ENCODE peak calls at places on chromosomes 1 and 21, in four cellular contexts. A, Q, O and I are unnamed samples.

GRCh38 chr1:58884706-58885661 is 101.1 kb upstream of the JUN start:
- DNase-seq in A (peak; percentile 90), Q (peak; percentile 81), O (peak; percentile 76), I (peak; percentile 86)

GRCh38 chr1:3466366-3467075 is 12.1 kb downstream of the ARHGEF16 start:
- DNase-seq in A (no peak), Q (peak; percentile 8), O (no peak), I (no peak)

GRCh38 chr1:76482272-76482671 is 385.0 kb upstream of the ST6GALNAC5 start:
- DNase-seq in A (no peak), Q (no peak), O (no peak), I (no peak)

GRCh38 chr21:20729376-20729775 is 268.8 kb upstream of the NCAM2 start:
- DNase-seq in A (no peak), Q (no peak), O (no peak), I (no peak)

GRCh38 chr1:209202826-209203439 is 380.6 kb upstream of the CAMK1G start:
- DNase-seq in A (no peak), Q (no peak), O (peak; percentile 18), I (peak; percentile 30)

GRCh38 chr1:244758700-244759099 is 76.8 kb upstream of the COX20 start:
- DNase-seq in A (no peak), Q (no peak), O (no peak), I (no peak)

GRCh38 chr21:30044447-30045064 is 104.8 kb upstream of the GRIK1 start:
- DNase-seq in A (peak; percentile 18), Q (no peak), O (no peak), I (peak; percentile 13)

GRCh38 chr1:207828046-207828445 is 76.2 kb downstream of the CD46 start:
- DNase-seq in A (no peak), Q (no peak), O (no peak), I (no peak)

GRCh38 chr1:39900662-39901485 is 843 bp downstream of the MYCL start:
- DNase-seq in A (peak; percentile 44), Q (peak; percentile 30), O (peak; percentile 32), I (peak; percentile 41)

GRCh38 chr1:78339490-78339889 is 151.3 kb upstream of the PTGFR start:
- DNase-seq in A (no peak), Q (no peak), O (no peak), I (no peak)

GRCh38 chr1:20739225-20739624 is 6.7 kb upstream of the SH2D5 start:
- DNase-seq in A (no peak), Q (no peak), O (no peak), I (no peak)

GRCh38 chr1:234607091-234608025 is 2.6 kb downstream of the IRF2BP2 start:
- DNase-seq in A (no peak), Q (peak; percentile 44), O (no peak), I (peak; percentile 51)

GRCh38 chr1:180522204-180522497 is 19.8 kb upstream of the ACBD6 start:
- DNase-seq in A (no peak), Q (no peak), O (peak; percentile 79), I (no peak)

GRCh38 chr1:245855846-245856730 is 651.0 kb downstream of the SMYD3 start:
- DNase-seq in A (no peak), Q (no peak), O (no peak), I (no peak)

GRCh38 chr1:235067396-235068154 is 61.1 kb downstream of the TOMM20 start:
- DNase-seq in A (peak; percentile 90), Q (peak; percentile 87), O (peak; percentile 90), I (peak; percentile 75)

GRCh38 chr1:53766766-53767409 is 27.9 kb upstream of the GLIS1 start:
- DNase-seq in A (no peak), Q (no peak), O (no peak), I (no peak)

GRCh38 chr21:44006656-44007055 is 5.5 kb upstream of the TRAPPC10 start:
- DNase-seq in A (no peak), Q (no peak), O (no peak), I (peak; percentile 25)

GRCh38 chr1:152392909-152393308 is 21.2 kb downstream of the CRNN start:
- DNase-seq in A (no peak), Q (no peak), O (no peak), I (peak; percentile 9)

GRCh38 chr1:62070384-62071011 is 124.2 kb upstream of the L1TD1 start:
- DNase-seq in A (no peak), Q (no peak), O (no peak), I (no peak)

GRCh38 chr1:117573386-117574040 is 32.3 kb upstream of the TENT5C start:
- DNase-seq in A (peak; percentile 59), Q (peak; percentile 8), O (no peak), I (peak; percentile 84)

GRCh38 chr1:234732260-234732659 is 122.3 kb upstream of the IRF2BP2 start:
- DNase-seq in A (no peak), Q (no peak), O (no peak), I (no peak)

GRCh38 chr1:89274431-89274857 is 1.8 kb upstream of the GBP5 start:
- DNase-seq in A (no peak), Q (no peak), O (peak; percentile 33), I (no peak)

GRCh38 chr1:22815421-22816062 is 104.9 kb downstream of the EPHB2 start:
- DNase-seq in A (no peak), Q (no peak), O (no peak), I (no peak)

GRCh38 chr1:35243681-35244080 is 24.8 kb upstream of the ZMYM4 start:
- DNase-seq in A (peak; percentile 31), Q (peak; percentile 18), O (no peak), I (peak; percentile 43)

GRCh38 chr1:235253219-235253640 is 74.7 kb downstream of the ARID4B start:
- DNase-seq in A (peak; percentile 66), Q (peak; percentile 60), O (peak; percentile 33), I (peak; percentile 68)

GRCh38 chr1:220249522-220249921 is 22.7 kb downstream of the RAB3GAP2 start:
- DNase-seq in A (no peak), Q (no peak), O (no peak), I (no peak)

GRCh38 chr1:156760092-156760795 is 7.1 kb upstream of the PRCC start:
- DNase-seq in A (no peak), Q (no peak), O (no peak), I (no peak)

GRCh38 chr1:206809504-206810084 is 37.3 kb upstream of the IL10 start:
- DNase-seq in A (peak; percentile 34), Q (peak; percentile 34), O (peak; percentile 10), I (peak; percentile 36)

GRCh38 chr1:230204852-230205251 is 137.8 kb downstream of the GALNT2 start:
- DNase-seq in A (peak; percentile 90), Q (peak; percentile 78), O (peak; percentile 30), I (peak; percentile 61)

GRCh38 chr1:33852711-33853110 is 11.2 kb upstream of the HMGB4 start:
- DNase-seq in A (no peak), Q (no peak), O (no peak), I (no peak)

GRCh38 chr1:155093938-155094621 is 15.4 kb downstream of the EFNA3 start:
- DNase-seq in A (peak; percentile 49), Q (no peak), O (no peak), I (no peak)

GRCh38 chr1:8899046-8899445 is 20.6 kb upstream of the ENO1 start:
- DNase-seq in A (no peak), Q (no peak), O (no peak), I (no peak)

GRCh38 chr1:54806931-54807611 is 5.9 kb upstream of the TTC22 start:
- DNase-seq in A (no peak), Q (peak; percentile 64), O (no peak), I (peak; percentile 8)

GRCh38 chr1:30908886-30909777 is 574 bp upstream of the SDC3 start:
- DNase-seq in A (no peak), Q (peak; percentile 20), O (no peak), I (no peak)

GRCh38 chr1:187306671-187307415 is 478.1 kb downstream of the PLA2G4A start:
- DNase-seq in A (no peak), Q (no peak), O (peak; percentile 57), I (no peak)

GRCh38 chr21:25283720-25284119 is 323.6 kb downstream of the MRPL39 start:
- DNase-seq in A (no peak), Q (no peak), O (no peak), I (no peak)
- TF ChIP-seq CTCF in A (no peak), Q (no peak), O (no peak), I (peak; percentile 32)

GRCh38 chr1:110878993-110879392 is 6.0 kb downstream of the CD53 start:
- DNase-seq in A (no peak), Q (no peak), O (no peak), I (no peak)
- H3K4me3 ChIP-seq in A (no peak overlapping the region), Q (no peak overlapping the region), O (no peak overlapping the region), I (no peak overlapping the region)

GRCh38 chr1:36516372-36517018 is 33.8 kb upstream of the CSF3R start:
- DNase-seq in A (peak; percentile 29), Q (peak; percentile 24), O (no peak), I (peak; percentile 44)
- TF ChIP-seq CTCF in A (peak; percentile 69), Q (peak; percentile 53), O (peak; percentile 13), I (peak; percentile 55)

DNA sequence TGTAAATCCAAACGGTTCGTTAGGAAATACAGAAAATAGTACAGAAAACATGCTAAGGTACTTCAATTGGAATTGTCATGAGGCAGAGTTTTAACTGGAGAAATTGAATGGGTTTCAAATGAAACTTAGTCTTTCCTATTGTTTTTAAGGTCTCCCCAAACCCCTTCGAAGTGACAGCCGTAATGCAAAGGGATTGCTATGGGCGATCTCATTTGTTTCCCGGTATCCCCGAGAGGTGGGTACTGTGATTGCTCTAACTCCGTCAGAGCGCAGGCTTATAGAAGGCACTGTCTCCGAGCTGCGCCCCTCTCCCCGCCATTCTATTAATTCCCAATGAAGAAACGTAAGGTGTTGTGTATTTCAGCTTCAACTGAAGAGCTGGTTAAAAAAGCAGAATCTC is 22.0 kb upstream of the RNF187 start:
- DNase-seq in A (no peak), Q (no peak), O (no peak), I (no peak)
- H3K4me3 ChIP-seq in A (no peak overlapping the region), Q (no peak overlapping the region), O (no peak overlapping the region), I (no peak overlapping the region)